ENCODE peak calls at places on chromosomes 7 and 10, in seven cellular contexts. J, L, F, W, I, P and U are unnamed samples.
A peak's percentile ranks its signal among the peaks of the same experiment; 100 is the strongest.

GRCh38 chr7:134448359-134449229 is 10.3 kb downstream of the AKR1B1 start:
- DNase-seq in I (no peak), L (no peak), P (no peak), F (no peak), J (no peak), W (peak; percentile 96), U (no peak)

GRCh38 chr10:99859585-99859984 is 77.1 kb downstream of the ABCC2 start:
- DNase-seq in J (no peak), I (no peak), P (no peak), L (no peak), F (no peak), W (no peak), U (no peak)

GRCh38 chr10:132885451-132886210 is 56.7 kb downstream of the CFAP46 start:
- DNase-seq in J (peak; percentile 59), W (no peak), I (no peak), P (no peak), L (peak; percentile 34), F (peak; percentile 61), U (no peak)

GRCh38 chr7:2971914-2972530 is 71.6 kb downstream of the CARD11 start:
- DNase-seq in F (no peak), W (no peak), I (no peak), L (peak; percentile 43), P (no peak), J (no peak), U (no peak)

GRCh38 chr10:32266566-32266965 is 80.4 kb downstream of the EPC1 start:
- DNase-seq in P (no peak), J (no peak), I (no peak), W (no peak), F (no peak), L (no peak), U (no peak)

GRCh38 chr7:148264933-148265557 is 325.5 kb upstream of the C7orf33 start:
- DNase-seq in W (peak; percentile 46), I (no peak), F (no peak), P (no peak), L (peak; percentile 54), J (no peak), U (peak; percentile 53)

GRCh38 chr10:84632866-84633265 is 304.5 kb downstream of the CCSER2 start:
- DNase-seq in P (no peak), F (no peak), L (no peak), J (no peak), W (peak; percentile 17), I (no peak), U (no peak)

GRCh38 chr10:102782698-102783540 is 39.2 kb downstream of the WBP1L start:
- DNase-seq in F (no peak), I (peak; percentile 28), L (peak; percentile 58), J (no peak), W (peak; percentile 95), P (peak; percentile 72), U (no peak)

GRCh38 chr10:119640875-119641526 is 10.2 kb upstream of the BAG3 start:
- DNase-seq in J (peak; percentile 14), I (no peak), W (no peak), P (no peak), F (no peak), L (no peak), U (no peak)

DNA sequence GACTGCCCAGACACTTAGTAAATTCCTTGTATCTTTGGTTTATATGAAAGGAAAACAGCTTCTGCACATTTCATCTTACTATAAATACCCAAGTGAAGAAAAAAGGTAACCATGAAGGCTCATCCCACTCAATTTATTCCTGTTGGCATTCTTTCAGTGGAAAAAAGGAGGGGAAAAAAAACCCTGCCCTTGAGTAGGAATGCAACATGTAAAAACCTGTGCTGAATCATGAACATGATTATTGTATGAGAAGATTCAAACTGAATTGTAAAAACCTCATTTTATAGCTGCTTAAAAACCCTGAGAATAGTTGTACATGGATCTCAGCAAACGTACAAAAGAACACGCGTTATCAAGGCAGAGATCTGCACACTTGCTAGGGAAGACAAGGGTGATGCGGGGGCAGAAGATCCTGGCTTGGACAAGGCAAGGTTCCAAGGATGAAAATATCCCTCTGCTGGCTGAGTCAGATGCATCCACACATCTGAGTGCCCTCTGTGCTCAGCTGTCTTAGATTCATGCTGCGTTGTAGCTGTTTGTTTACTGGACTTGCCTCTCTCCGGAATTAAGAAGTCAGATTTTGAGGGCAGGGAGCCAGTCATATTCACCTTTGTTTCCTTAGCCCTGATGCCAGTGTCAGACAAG is 658.2 kb downstream of the PARD3 start:
- DNase-seq in W (peak; percentile 63), L (no peak), I (no peak), F (no peak), P (no peak), J (no peak), U (no peak)
- TF ChIP-seq CTCF in W (peak; percentile 38), L (no peak), I (no peak), F (no peak), P (no peak), J (no peak), U (no peak)

DNA sequence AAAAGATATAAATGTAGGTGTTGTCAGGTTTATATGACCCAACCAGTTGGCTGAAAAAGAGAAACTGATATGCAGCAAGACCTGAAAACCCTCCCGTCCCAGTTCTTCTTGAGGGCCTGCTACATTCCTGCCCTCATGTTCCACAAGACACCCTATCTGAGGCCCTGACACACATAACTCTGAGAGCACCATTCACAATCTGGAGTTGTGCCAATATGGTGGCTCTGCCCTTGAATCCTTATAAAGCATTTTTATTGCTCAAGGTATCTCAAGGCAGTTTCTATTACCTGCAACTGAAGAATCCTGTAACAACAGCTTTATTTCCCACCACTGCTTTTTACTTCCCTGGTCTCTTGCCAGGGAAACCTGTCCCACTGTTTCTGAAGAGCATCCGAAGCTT is 17.0 kb downstream of the XPNPEP1 start:
- DNase-seq in I (peak; percentile 59), J (no peak), F (no peak), W (no peak), P (no peak), L (peak; percentile 66), U (no peak)
- TF ChIP-seq CTCF in I (no peak), J (no peak), F (no peak), W (no peak), P (no peak), L (no peak), U (no peak)

GRCh38 chr7:29538322-29538874 is 25.2 kb upstream of the PRR15 start:
- DNase-seq in I (no peak), J (no peak), F (no peak), W (no peak), P (no peak), L (no peak), U (no peak)
- TF ChIP-seq CTCF in I (no peak), J (no peak), F (no peak), W (no peak), P (no peak), L (no peak), U (no peak)

DNA sequence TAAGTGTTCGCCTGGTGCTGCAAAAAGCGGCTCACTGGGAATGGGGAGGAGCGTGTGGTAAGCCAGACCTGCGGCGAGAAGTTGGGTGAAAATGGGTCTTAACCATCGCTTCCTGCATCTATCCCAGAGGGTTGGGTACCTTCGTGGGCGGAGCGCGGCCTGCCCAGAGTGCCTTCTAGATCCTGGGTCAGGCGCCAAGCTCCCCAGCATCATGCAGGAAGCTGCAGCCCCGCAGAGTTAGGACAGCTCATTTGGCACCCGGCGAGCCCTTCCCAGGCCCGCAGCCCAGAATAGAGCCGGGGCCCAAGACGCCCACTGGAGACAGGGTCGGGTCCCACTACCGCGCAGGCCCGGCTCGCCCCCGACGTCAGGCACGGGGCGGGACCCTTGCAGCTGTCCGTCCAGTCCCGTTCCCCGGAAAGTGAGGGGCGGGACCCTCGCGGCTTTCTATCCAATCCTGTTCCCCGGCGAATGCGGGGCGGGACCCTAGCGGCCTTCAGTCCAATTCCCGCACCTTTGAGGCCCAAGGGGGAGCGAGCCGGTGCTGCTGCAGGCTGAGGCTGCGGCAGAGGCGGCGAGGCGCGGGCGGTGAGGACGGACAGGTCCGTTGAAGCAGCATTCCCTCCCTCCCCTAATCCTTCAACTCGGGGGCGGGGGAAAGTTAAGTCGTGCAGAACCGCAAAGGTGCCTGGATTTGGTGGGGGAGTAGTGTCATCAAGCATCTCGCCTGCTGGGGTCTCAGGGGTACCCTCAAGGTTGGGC is at the start of gene CROT:
- DNase-seq in L (peak; percentile 99), P (peak; percentile 97), F (peak; percentile 96), I (peak; percentile 98), J (peak; percentile 98), W (peak; percentile 90), U (peak; percentile 90)
- TF ChIP-seq CTCF in L (no peak), P (no peak), F (peak; percentile 28), I (no peak), J (peak; percentile 14), W (no peak), U (no peak)